ENCODE peak calls at places on chromosome 6, in seven cellular contexts. A, E, D, G, S, F and U are unnamed samples.

GRCh38 chr6:146914563-146915483 is 289.4 kb upstream of the STXBP5 start:
- DNase-seq in D (peak), G (peak), S (peak), E (no peak), A (no peak), F (peak), U (no peak)

GRCh38 chr6:80523531-80523970 is 417.1 kb downstream of the BCKDHB start:
- DNase-seq in A (peak), G (no peak), S (no peak), D (peak), F (no peak), E (peak), U (no peak)

GRCh38 chr6:44253307-44254101 is 3.8 kb downstream of the SLC35B2 start:
- DNase-seq in F (no peak), E (peak), D (peak), S (peak), G (no peak), A (no peak), U (peak)

GRCh38 chr6:147043994-147044477 is 160.2 kb upstream of the STXBP5 start:
- DNase-seq in A (no peak), D (peak), G (no peak), E (no peak), S (no peak), F (no peak), U (no peak)

GRCh38 chr6:9308284-9308683 is 872.9 kb upstream of the SLC35B3 start:
- DNase-seq in D (no peak), G (no peak), E (no peak), S (no peak), F (no peak), A (no peak), U (no peak)

GRCh38 chr6:151502499-151502898 is 8.7 kb downstream of the CCDC170 start:
- DNase-seq in A (no peak), E (no peak), F (peak), G (no peak), S (no peak), D (peak), U (no peak)

GRCh38 chr6:29967379-29968010 is 25.2 kb downstream of the HLA-A start:
- DNase-seq in A (no peak), G (no peak), D (peak), S (no peak), E (peak), F (peak), U (peak)

GRCh38 chr6:129267028-129267427 is 384.1 kb downstream of the LAMA2 start:
- DNase-seq in A (no peak), D (no peak), F (no peak), G (no peak), S (no peak), E (peak), U (no peak)

GRCh38 chr6:42017021-42017643 is 33.2 kb upstream of the TAF8 start:
- DNase-seq in S (peak), D (peak), G (no peak), F (no peak), A (no peak), E (no peak), U (no peak)

GRCh38 chr6:4270001-4270400 is 134.6 kb upstream of the ECI2 start:
- DNase-seq in S (no peak), F (no peak), G (no peak), A (no peak), D (no peak), E (no peak), U (no peak)

GRCh38 chr6:158284340-158285210 is 27.7 kb upstream of the TULP4 start:
- DNase-seq in E (peak), D (no peak), G (no peak), F (no peak), A (no peak), S (no peak), U (no peak)

GRCh38 chr6:73177221-73177944 is 47.9 kb downstream of the KHDC1L start:
- DNase-seq in E (no peak), G (no peak), F (no peak), S (no peak), A (no peak), D (no peak), U (no peak)

GRCh38 chr6:132483779-132484679 is 28.9 kb downstream of the STX7 start:
- DNase-seq in D (peak), F (peak), G (no peak), S (peak), A (no peak), E (peak), U (peak)

GRCh38 chr6:141483561-141484061 is 649.1 kb upstream of the GJE1 start:
- DNase-seq in E (no peak), D (peak), A (no peak), F (no peak), S (no peak), G (no peak), U (no peak)
- H3K4me3 ChIP-seq in E (no peak), D (no peak), A (peak), F (no peak), S (no peak), G (no peak), U (no peak)

DNA sequence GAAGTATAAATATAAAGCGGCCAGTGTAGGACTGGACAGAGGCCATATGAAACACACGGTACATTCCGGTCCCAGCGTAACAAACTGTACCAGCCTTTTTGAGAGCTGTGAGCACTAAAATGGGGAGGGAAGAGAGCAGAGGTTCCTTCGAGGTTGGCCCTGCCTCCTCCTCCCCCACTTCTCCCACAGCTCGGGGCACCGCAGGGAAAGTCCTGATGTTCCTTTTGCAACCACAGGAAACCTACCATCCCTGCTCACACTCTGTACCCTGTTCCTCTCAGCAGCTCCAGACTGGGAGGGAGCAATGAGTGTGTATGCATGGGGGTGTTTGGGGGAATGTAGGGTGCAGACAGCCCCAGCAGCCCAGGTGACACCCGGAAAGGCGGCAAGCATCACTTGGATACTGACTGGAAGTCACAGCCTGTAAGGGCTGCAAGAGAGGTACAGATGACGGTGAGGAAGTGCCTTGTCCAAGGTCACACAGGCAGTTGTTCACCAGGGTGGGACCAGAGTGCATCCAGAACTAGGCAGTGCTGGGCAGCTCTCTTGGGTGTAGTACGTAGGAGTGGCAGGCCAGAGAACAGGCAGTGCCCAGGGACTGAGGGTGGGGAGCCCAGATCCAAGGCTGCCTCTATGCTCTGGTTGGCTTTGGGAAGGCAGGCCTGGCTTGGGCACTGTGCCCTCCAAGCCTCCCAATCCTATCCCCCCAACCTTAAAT is 11.0 kb upstream of the ARMC12 start:
- DNase-seq in D (no peak), G (peak), F (no peak), S (no peak), E (no peak), A (peak), U (peak)
- TF ChIP-seq CTCF in D (no peak), G (peak), F (no peak), S (no peak), E (no peak), A (no peak), U (no peak)

DNA sequence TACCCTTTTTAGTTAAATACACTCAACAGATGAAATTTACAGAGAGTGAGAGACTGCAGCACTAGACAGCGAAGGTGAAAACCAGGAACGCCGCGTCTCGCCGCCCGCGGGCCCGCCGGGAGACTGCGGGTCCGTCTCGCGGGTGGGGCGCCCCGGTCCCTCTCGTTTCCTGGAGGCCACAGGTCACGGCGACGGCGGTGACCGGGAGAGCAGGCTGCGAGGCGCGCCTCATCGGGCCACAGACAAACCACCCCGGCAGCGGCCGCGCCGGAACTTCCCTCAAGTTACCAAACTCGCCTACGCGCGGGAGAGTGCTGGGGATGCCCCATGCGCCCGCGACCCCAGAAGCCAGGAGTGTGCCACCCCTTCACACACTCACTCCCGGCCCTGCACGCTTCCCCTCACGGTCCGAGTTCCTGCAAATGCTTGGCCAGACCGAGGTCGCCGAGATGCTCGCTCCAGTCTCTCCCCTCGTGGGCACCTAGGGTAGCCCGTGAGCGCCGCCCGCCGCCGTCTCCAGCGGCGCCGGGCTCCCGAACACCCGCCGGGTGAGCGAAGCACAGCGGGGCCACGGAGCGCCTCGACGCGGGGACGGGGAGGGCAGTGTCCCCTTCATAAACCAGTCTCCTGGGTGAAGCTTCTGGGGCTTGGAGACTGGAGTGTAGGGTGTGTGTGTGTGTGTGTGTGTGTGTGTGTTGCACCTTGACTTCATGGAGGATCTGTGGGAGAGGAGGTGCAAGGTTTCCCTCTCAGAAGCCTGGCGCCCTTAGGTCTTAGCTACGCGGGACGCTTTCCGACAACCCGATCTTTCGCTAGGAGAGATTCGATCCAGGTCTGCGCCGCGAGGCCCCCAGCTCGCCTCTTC is 1.4 kb downstream of the BACH2 start:
- DNase-seq in A (peak), S (peak), F (no peak), G (peak), E (peak), D (peak), U (peak)
- H3K4me3 ChIP-seq in A (peak), S (peak), F (peak), G (peak), E (peak), D (peak), U (peak)

DNA sequence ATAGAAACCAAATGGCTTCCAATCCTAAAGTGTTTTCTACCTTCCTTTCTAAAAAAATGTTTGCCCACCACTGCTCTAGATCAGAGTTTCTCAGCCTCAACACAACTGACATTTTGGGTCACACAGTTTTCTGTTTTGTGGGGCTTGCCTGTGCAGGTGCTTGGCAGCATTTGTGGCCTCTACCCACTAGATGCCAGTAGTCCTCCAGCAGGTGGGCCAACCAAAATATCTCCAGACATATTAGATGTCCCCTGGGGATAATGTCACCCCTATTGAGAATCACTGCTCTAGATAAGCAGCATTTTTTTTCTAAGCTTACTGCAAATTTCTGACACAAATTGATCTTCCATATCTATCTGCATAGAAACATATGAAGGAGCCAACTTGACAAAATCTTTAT is 26.3 kb upstream of the EPM2A start:
- DNase-seq in F (no peak), G (no peak), A (no peak), E (no peak), S (no peak), D (no peak), U (no peak)
- TF ChIP-seq CTCF in F (peak), G (no peak), A (no peak), E (no peak), S (no peak), D (no peak), U (no peak)

GRCh38 chr6:17167327-17167979 is 65.6 kb downstream of the STMND1 start:
- DNase-seq in D (peak), F (peak), E (peak), S (peak), A (peak), G (no peak), U (peak)

GRCh38 chr6:17173071-17173470 is 71.2 kb downstream of the STMND1 start:
- DNase-seq in F (no peak), S (no peak), G (no peak), E (no peak), A (no peak), D (no peak), U (no peak)

GRCh38 chr6:17165383-17165782 is 63.5 kb downstream of the STMND1 start:
- DNase-seq in D (no peak), F (no peak), S (no peak), A (no peak), E (no peak), G (no peak), U (no peak)

GRCh38 chr6:17169701-17170100 is 67.9 kb downstream of the STMND1 start:
- DNase-seq in S (no peak), E (no peak), F (no peak), G (no peak), A (no peak), D (no peak), U (no peak)

DNA sequence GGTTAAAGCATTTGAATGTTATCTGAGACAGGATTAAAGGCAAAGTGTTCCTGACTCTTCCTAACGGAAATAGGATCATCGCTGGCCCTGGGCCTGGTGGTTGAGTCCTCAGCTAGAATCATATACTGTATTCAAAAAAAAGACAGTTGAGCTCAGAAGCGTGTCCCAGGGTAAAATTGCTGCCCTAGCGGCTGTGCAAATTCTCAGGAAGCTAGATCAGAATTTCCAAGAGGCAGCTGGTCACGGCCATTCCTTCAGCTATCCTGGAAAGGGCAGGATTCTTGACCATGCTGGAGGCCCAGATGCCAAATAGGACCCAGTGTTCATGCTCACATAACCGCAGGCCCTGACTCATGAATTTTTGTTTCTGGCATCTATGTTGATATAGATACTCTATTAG is 67.4 kb downstream of the STMND1 start:
- DNase-seq in S (no peak), E (no peak), D (no peak), G (no peak), F (no peak), A (no peak), U (no peak)
- H3K4me3 ChIP-seq in S (no peak), E (no peak), D (no peak), G (no peak), F (no peak), A (no peak), U (no peak)